ENCODE peak calls at places on chromosomes 3 and 15, in six cellular contexts. N, H, W, M, L and Z are unnamed samples. For H3K4me1, the result is how much of the 10 kb centered on the place peaks cover.

GRCh38 chr15:49131403-49131802 is 24.0 kb downstream of the COPS2 start:
- DNase-seq in N (no peak), H (no peak), W (no peak), M (no peak), L (no peak), Z (no peak)

GRCh38 chr15:87656373-87656772 is 600.2 kb downstream of the NTRK3 start:
- DNase-seq in N (no peak), H (no peak), W (no peak), M (no peak), L (no peak), Z (no peak)

GRCh38 chr3:64992462-64993285 is 304.9 kb upstream of the ADAMTS9 start:
- DNase-seq in N (no peak), H (no peak), W (no peak), M (no peak), L (peak), Z (no peak)

GRCh38 chr3:30692498-30693130 is 86.2 kb downstream of the TGFBR2 start:
- DNase-seq in N (no peak), H (no peak), W (no peak), M (no peak), L (no peak), Z (no peak)

GRCh38 chr15:50100484-50100883 is 18.5 kb downstream of the ATP8B4 start:
- DNase-seq in N (no peak), H (no peak), W (no peak), M (no peak), L (no peak), Z (no peak)

GRCh38 chr15:31089361-31090047 is 12.0 kb downstream of the TRPM1 start:
- DNase-seq in N (no peak), H (no peak), W (no peak), M (no peak), L (no peak), Z (no peak)

GRCh38 chr3:50536471-50537180 is 30.9 kb downstream of the C3orf18 start:
- DNase-seq in N (no peak), H (no peak), W (no peak), M (no peak), L (no peak), Z (no peak)

GRCh38 chr3:129421988-129422745 is 6.3 kb downstream of the EFCAB12 start:
- DNase-seq in N (no peak), H (no peak), W (no peak), M (no peak), L (no peak), Z (no peak)

GRCh38 chr3:8541486-8541885 is 39.9 kb downstream of the LMCD1 start:
- DNase-seq in N (no peak), H (no peak), W (no peak), M (no peak), L (no peak), Z (no peak)

GRCh38 chr3:81764665-81765064 is 3.2 kb upstream of the GBE1 start:
- DNase-seq in N (no peak), H (no peak), W (no peak), M (no peak), L (no peak), Z (peak)

GRCh38 chr15:65287515-65287845 is 797 bp upstream of the PARP16 start:
- DNase-seq in N (no peak), H (no peak), W (no peak), M (no peak), L (no peak), Z (no peak)

GRCh38 chr3:133762539-133762938 is 16.3 kb downstream of the TF start:
- DNase-seq in N (no peak), H (no peak), W (no peak), M (no peak), L (no peak), Z (no peak)

DNA sequence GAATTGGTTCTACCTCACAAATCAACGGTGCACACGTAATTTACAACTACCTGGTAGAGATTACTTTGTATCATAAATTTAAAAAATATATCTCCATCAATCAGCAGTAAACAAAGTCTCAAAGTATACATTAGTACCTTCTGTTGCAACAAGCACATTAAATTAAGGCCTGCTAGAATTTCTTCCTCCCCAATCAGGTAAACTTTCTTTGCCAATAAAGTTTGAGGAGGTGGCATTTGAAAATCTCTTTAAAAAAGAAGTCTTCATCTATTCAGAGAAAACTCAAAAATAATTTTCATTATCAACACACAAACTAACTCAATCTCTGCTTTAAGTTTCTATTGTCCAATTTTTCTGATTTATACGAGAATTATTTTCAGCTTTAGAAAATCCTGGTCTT is 4.4 kb downstream of the CCNL1 start:
- DNase-seq in N (no peak), H (no peak), W (no peak), M (no peak), L (no peak), Z (no peak)
- H3K4me1 ChIP-seq in N (under half), H (under half), W (half or more), M (half or more), L (under half), Z (under half)

GRCh38 chr3:121648219-121648958 is 12.3 kb downstream of the HCLS1 start:
- DNase-seq in N (no peak), H (no peak), W (no peak), M (no peak), L (peak), Z (no peak)
- TF ChIP-seq CTCF in N (no peak), H (no peak), W (peak), M (no peak), L (no peak), Z (no peak)

GRCh38 chr3:32424581-32425250 is 33.1 kb downstream of the CMTM7 start:
- DNase-seq in N (no peak), H (no peak), W (no peak), M (no peak), L (no peak), Z (no peak)
- H3K4me1 ChIP-seq in N (under half), H (under half), W (under half), M (under half), L (under half), Z (under half)

DNA sequence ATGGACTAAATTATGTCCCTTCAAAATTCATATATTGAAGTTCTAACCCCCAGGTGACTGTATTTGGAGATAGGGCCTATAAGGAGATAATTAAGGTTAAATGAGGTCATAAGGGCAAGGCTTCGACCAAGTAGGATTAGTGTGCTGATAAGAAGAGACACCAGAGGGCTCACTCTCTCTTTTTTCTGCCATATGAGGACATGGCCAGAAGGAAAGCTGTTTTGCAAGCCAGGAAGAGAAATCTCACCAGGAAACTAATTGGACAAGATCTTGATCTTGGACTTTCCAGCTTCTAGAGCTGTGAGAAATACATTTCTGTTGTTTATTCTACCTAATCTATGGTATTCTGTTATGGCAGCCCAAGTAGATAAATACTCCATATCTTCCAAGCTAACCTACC is 503.6 kb upstream of the NAALADL2 start:
- DNase-seq in N (no peak), H (peak), W (no peak), M (peak), L (no peak), Z (no peak)
- TF ChIP-seq CTCF in N (peak), H (peak), W (peak), M (peak), L (no peak), Z (no peak)

GRCh38 chr3:11776346-11776745 is 70.3 kb downstream of the TAMM41 start:
- DNase-seq in N (no peak), H (no peak), W (no peak), M (no peak), L (no peak), Z (no peak)
- H3K4me1 ChIP-seq in N (under half), H (under half), W (under half), M (under half), L (under half), Z (under half)

GRCh38 chr15:64092075-64092820 is 1.4 kb downstream of the CIAO2A start:
- DNase-seq in N (no peak), H (no peak), W (no peak), M (peak), L (no peak), Z (no peak)
- TF ChIP-seq CTCF in N (no peak), H (peak), W (no peak), M (peak), L (no peak), Z (peak)

GRCh38 chr3:123648696-123649405 is 64.0 kb upstream of the HACD2 start:
- DNase-seq in N (no peak), H (no peak), W (no peak), M (no peak), L (no peak), Z (no peak)
- H3K4me1 ChIP-seq in N (under half), H (under half), W (under half), M (under half), L (under half), Z (under half)

DNA sequence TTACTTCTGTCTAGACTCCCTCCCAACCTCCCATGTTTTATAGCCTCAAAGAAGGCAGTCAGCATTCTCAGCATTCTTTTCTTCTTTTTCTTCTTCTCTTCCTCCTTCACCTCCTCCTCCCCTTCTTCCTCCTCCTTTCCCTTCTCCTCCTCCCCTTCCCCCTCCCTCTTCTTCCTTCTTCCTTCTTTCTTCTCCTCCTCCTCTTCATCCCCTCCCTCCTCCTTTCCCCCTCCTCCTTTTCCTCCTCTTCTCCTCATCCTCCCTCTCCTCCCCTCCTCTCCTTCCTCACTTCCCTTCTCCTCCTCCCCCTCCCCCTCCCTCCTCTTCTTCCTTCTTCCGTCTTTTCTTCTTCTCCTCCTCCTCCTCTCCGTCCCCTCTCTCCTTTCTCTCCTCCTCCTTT is 3.6 kb upstream of the LPCAT4 start:
- DNase-seq in N (no peak), H (no peak), W (no peak), M (no peak), L (no peak), Z (no peak)
- TF ChIP-seq CTCF in N (no peak), H (no peak), W (no peak), M (no peak), L (no peak), Z (no peak)

GRCh38 chr3:156689589-156689988 is 15.2 kb downstream of the TIPARP start:
- DNase-seq in N (no peak), H (no peak), W (no peak), M (no peak), L (no peak), Z (no peak)

GRCh38 chr3:156691920-156692319 is 17.5 kb downstream of the TIPARP start:
- DNase-seq in N (no peak), H (no peak), W (no peak), M (no peak), L (no peak), Z (peak)

GRCh38 chr3:156685752-156686151 is 11.4 kb downstream of the TIPARP start:
- DNase-seq in N (no peak), H (no peak), W (no peak), M (peak), L (no peak), Z (no peak)

GRCh38 chr3:156687023-156687422 is 12.6 kb downstream of the TIPARP start:
- DNase-seq in N (no peak), H (no peak), W (no peak), M (peak), L (no peak), Z (no peak)

GRCh38 chr3:156688849-156689452 is 14.6 kb downstream of the TIPARP start:
- DNase-seq in N (no peak), H (no peak), W (no peak), M (no peak), L (no peak), Z (no peak)
- H3K4me1 ChIP-seq in N (half or more), H (under half), W (half or more), M (half or more), L (under half), Z (under half)